ENCODE peak calls at places on chromosomes 7 and 10, in eight cellular contexts. H, F, N, P, D, L, S and T are unnamed samples.

GRCh38 chr10:95655571-95656290 is 780 bp downstream of the ALDH18A1 start:
- DNase-seq in H (no peak), F (peak), N (peak), P (peak), D (no peak), L (peak), S (peak), T (peak)

GRCh38 chr7:98795741-98796493 is 73.9 kb downstream of the TMEM130 start:
- DNase-seq in H (no peak), F (no peak), N (no peak), P (no peak), D (no peak), L (no peak), S (no peak), T (peak)

GRCh38 chr10:124217031-124217430 is 123.6 kb upstream of the CHST15 start:
- DNase-seq in H (no peak), F (no peak), N (no peak), P (no peak), D (no peak), L (peak), S (no peak), T (no peak)

GRCh38 chr7:32072397-32072796 is 2.2 kb upstream of the PDE1C start:
- DNase-seq in H (no peak), F (no peak), N (no peak), P (no peak), D (no peak), L (no peak), S (no peak), T (no peak)

GRCh38 chr7:91940171-91940570 is 491 bp upstream of the AKAP9 start:
- DNase-seq in H (no peak), F (peak), N (no peak), P (peak), D (no peak), L (peak), S (peak), T (peak)

GRCh38 chr10:63363951-63364350 is 101.8 kb downstream of the JMJD1C start:
- DNase-seq in H (no peak), F (no peak), N (no peak), P (no peak), D (no peak), L (peak), S (no peak), T (no peak)

GRCh38 chr10:101683226-101683625 is 11.7 kb downstream of the FBXW4 start:
- DNase-seq in H (no peak), F (peak), N (peak), P (no peak), D (no peak), L (no peak), S (no peak), T (no peak)

GRCh38 chr10:79111427-79111826 is 42.7 kb downstream of the ZMIZ1 start:
- DNase-seq in H (no peak), F (no peak), N (no peak), P (no peak), D (no peak), L (no peak), S (peak), T (no peak)

GRCh38 chr10:79139124-79139835 is 70.5 kb downstream of the ZMIZ1 start:
- DNase-seq in H (no peak), F (peak), N (peak), P (no peak), D (no peak), L (no peak), S (peak), T (no peak)

GRCh38 chr10:10644317-10645111 is 373.2 kb upstream of the CELF2 start:
- DNase-seq in H (peak), F (peak), N (peak), P (no peak), D (no peak), L (no peak), S (peak), T (peak)

GRCh38 chr10:99870051-99870730 is 87.8 kb downstream of the ABCC2 start:
- DNase-seq in H (no peak), F (no peak), N (no peak), P (no peak), D (no peak), L (no peak), S (no peak), T (peak)

GRCh38 chr10:14573666-14574261 is 200.9 kb downstream of the FAM107B start:
- DNase-seq in H (no peak), F (peak), N (peak), P (no peak), D (no peak), L (no peak), S (peak), T (no peak)

GRCh38 chr10:69739561-69739960 is 62.1 kb upstream of the COL13A1 start:
- DNase-seq in H (no peak), F (no peak), N (no peak), P (no peak), D (no peak), L (no peak), S (no peak), T (no peak)

GRCh38 chr7:21972397-21972784 is 26.7 kb upstream of the CDCA7L start:
- DNase-seq in H (no peak), F (no peak), N (no peak), P (peak), D (no peak), L (no peak), S (no peak), T (no peak)

GRCh38 chr7:107857541-107857912 is 33.5 kb upstream of the DLD start:
- DNase-seq in H (no peak), F (no peak), N (no peak), P (no peak), D (no peak), L (no peak), S (peak), T (no peak)

GRCh38 chr7:5670173-5670933 is 111.1 kb downstream of the RNF216 start:
- DNase-seq in H (no peak), F (peak), N (no peak), P (no peak), D (peak), L (no peak), S (no peak), T (peak)

GRCh38 chr10:21534611-21535493 is 820 bp downstream of the MLLT10 start:
- DNase-seq in H (no peak), F (peak), N (no peak), P (peak), D (peak), L (peak), S (no peak), T (peak)

GRCh38 chr7:108062250-108063014 is 59.5 kb upstream of the LAMB1 start:
- DNase-seq in H (no peak), F (no peak), N (no peak), P (no peak), D (no peak), L (no peak), S (no peak), T (no peak)

GRCh38 chr10:76327441-76327840 is 896.0 kb downstream of the LRMDA start:
- DNase-seq in H (no peak), F (no peak), N (no peak), P (no peak), D (no peak), L (no peak), S (no peak), T (no peak)

GRCh38 chr7:26500749-26501352 is 209.2 kb downstream of the SNX10 start:
- DNase-seq in H (no peak), F (peak), N (peak), P (peak), D (no peak), L (no peak), S (peak), T (peak)

GRCh38 chr10:132850896-132851295 is 64.9 kb upstream of the NKX6-2 start:
- DNase-seq in H (no peak), F (no peak), N (no peak), P (peak), D (peak), L (peak), S (no peak), T (peak)

GRCh38 chr7:100156331-100157068 is 2.0 kb downstream of the TRAPPC14 start:
- DNase-seq in H (no peak), F (no peak), N (no peak), P (no peak), D (peak), L (no peak), S (no peak), T (peak)

GRCh38 chr10:67668448-67668847 is 27.5 kb downstream of the CTNNA3 start:
- DNase-seq in H (no peak), F (no peak), N (no peak), P (no peak), D (no peak), L (no peak), S (peak), T (no peak)

GRCh38 chr7:88867158-88867557 is 71.6 kb upstream of the TEX47 start:
- DNase-seq in H (no peak), F (no peak), N (no peak), P (no peak), D (no peak), L (no peak), S (no peak), T (no peak)

GRCh38 chr7:105268511-105269392 is 120.0 kb downstream of the SRPK2 start:
- DNase-seq in H (peak), F (peak), N (peak), P (no peak), D (no peak), L (no peak), S (peak), T (peak)
- H3K4me3 ChIP-seq in H (peak), F (no peak), N (peak), P (peak), D (peak), L (peak), S (peak), T (peak)

GRCh38 chr7:150976529-150977381 is 1.4 kb downstream of the KCNH2 start:
- DNase-seq in H (no peak), F (no peak), N (no peak), P (peak), D (no peak), L (no peak), S (no peak), T (no peak)
- H3K4me3 ChIP-seq in H (no peak), F (no peak), N (no peak), P (peak), D (peak), L (no peak), S (no peak), T (peak)

GRCh38 chr7:41885748-41886147 is 182.9 kb upstream of the INHBA start:
- DNase-seq in H (no peak), F (peak), N (peak), P (no peak), D (no peak), L (no peak), S (no peak), T (no peak)
- H3K4me3 ChIP-seq in H (no peak), F (no peak), N (no peak), P (no peak), D (no peak), L (no peak), S (no peak), T (no peak)

DNA sequence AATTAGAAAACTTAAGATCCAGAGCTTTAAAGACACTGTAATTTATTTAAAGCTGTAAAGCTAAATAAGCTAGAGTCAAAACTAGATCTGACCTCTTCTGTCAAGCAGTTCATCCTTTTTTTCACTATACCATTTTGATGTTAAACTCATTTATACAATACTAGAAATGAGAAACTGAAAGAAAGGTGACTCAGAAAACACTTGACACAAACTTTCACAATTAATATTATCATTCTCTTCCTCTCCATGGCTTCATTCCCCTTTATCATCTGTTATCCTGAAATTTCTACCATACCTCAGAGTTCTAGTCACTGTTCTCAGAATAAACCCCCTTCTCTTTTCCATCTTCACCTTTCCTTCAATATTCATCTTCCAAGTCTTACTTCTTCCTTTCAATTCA is 1.3 kb downstream of the FIGNL1 start:
- DNase-seq in H (no peak), F (peak), N (no peak), P (no peak), D (no peak), L (no peak), S (no peak), T (no peak)
- H3K4me3 ChIP-seq in H (no peak), F (no peak), N (no peak), P (no peak), D (peak), L (no peak), S (no peak), T (peak)

GRCh38 chr10:35334297-35334696 is 2.0 kb upstream of the CCNY start:
- DNase-seq in H (no peak), F (no peak), N (no peak), P (no peak), D (no peak), L (no peak), S (no peak), T (no peak)

GRCh38 chr10:35335133-35335532 is 1.2 kb upstream of the CCNY start:
- DNase-seq in H (no peak), F (no peak), N (no peak), P (no peak), D (no peak), L (no peak), S (no peak), T (no peak)

GRCh38 chr10:35328404-35329037 is 7.8 kb upstream of the CCNY start:
- DNase-seq in H (no peak), F (peak), N (no peak), P (no peak), D (no peak), L (no peak), S (peak), T (no peak)

GRCh38 chr10:35329520-35329919 is 6.8 kb upstream of the CCNY start:
- DNase-seq in H (no peak), F (no peak), N (no peak), P (peak), D (no peak), L (no peak), S (no peak), T (no peak)

DNA sequence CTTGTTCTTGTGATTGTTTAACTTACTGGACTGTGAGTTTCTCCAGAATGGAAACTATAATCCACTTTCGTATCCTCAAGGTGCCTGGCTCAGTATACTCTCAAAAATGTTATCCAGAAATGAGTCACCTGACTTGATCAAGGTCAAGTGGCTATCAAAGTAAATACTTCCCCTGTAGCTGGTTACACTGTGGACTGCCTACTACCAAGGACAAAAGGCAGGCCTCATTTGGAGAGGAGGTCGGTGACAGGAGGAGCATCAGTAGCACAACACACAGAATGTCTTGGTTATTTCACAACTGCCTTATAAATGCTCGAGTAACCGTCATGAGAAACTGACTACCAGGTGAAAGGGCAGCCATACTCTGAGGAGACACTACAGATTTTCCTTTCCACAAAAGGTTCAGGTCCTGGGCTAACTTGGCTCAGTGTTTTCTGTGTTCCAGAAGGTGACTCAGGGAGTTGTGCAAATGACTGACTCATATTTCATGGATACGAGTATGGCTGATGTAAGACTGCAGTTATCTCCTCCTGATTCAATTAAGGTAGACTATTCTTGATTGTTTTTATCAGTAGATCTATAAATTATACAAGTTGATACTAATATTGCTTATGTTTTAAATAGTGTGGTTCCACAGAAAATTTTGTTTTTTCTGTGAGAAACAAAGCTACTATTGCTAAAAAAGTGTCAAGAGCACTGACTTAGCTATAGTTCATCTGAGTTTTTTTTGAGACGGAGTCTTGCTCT is 4.2 kb upstream of the CCNY start:
- DNase-seq in H (peak), F (peak), N (peak), P (no peak), D (no peak), L (no peak), S (peak), T (no peak)
- H3K4me3 ChIP-seq in H (no peak), F (no peak), N (no peak), P (no peak), D (no peak), L (no peak), S (no peak), T (no peak)

GRCh38 chr7:128694742-128695141 is 22.6 kb downstream of the GARIN1A start:
- DNase-seq in H (no peak), F (no peak), N (no peak), P (no peak), D (no peak), L (no peak), S (no peak), T (no peak)

GRCh38 chr7:128701062-128701785 is 29.1 kb downstream of the GARIN1A start:
- DNase-seq in H (peak), F (no peak), N (no peak), P (peak), D (no peak), L (no peak), S (no peak), T (no peak)

GRCh38 chr7:128699196-128699712 is 27.2 kb downstream of the GARIN1A start:
- DNase-seq in H (no peak), F (no peak), N (no peak), P (peak), D (no peak), L (no peak), S (no peak), T (no peak)

GRCh38 chr7:128699895-128700294 is 27.8 kb downstream of the GARIN1A start:
- DNase-seq in H (no peak), F (no peak), N (no peak), P (no peak), D (no peak), L (no peak), S (no peak), T (no peak)

DNA sequence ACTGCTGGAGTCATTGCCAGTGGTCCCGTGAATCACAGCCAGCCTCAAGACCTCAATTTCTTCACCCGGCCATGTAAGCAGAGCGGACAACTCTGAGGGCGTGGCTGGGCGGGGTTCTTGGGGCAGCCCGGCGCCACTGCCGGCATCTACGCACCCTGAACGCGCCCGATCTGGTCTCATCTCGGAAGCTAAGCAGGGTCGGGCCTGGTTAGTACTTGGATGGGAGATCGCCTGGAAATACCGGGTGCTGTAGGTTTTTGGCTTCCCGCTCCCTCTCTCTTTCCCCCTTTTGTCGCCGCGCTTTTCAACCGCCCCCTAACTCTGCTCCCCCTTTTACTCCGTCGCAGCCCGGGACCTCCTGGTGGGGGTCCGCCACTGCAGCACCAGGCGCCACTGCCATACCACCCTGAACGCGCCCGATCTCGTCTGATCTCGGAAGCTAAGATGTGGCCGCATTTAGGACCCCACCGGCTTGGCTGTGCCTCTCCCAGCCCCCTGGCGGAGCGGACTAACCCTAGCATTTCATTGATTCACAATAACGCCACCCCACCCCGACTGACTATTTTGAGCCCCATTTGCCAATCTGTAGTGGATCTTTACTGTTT is 25.3 kb downstream of the GARIN1A start:
- DNase-seq in H (peak), F (peak), N (peak), P (peak), D (peak), L (no peak), S (peak), T (no peak)
- H3K4me3 ChIP-seq in H (peak), F (peak), N (peak), P (peak), D (peak), L (no peak), S (peak), T (no peak)

GRCh38 chr7:82572195-82572880 is 128.8 kb upstream of the CACNA2D1 start:
- DNase-seq in H (peak), F (peak), N (peak), P (peak), D (peak), L (peak), S (peak), T (peak)
- H3K4me3 ChIP-seq in H (no peak), F (no peak), N (no peak), P (no peak), D (no peak), L (no peak), S (no peak), T (no peak)